ENCODE peak calls at places on chromosomes 7 and 10, in six cellular contexts. One of them, this sample, is unnamed.

GRCh38 chr10:74808501-74808900 is 17.9 kb upstream of the KAT6B start:
- DNase-seq in cardiac muscle cell: no peak
- DNase-seq in heart right ventricle: no peak
- DNase-seq in brain microvascular endothelial cell: no peak
- DNase-seq in heart left ventricle: no peak
- DNase-seq in fibroblast of lung: no peak
- DNase-seq in this sample: no peak

GRCh38 chr7:44375236-44375699 is 49.9 kb upstream of the CAMK2B start:
- DNase-seq in cardiac muscle cell: no peak
- DNase-seq in heart right ventricle: no peak
- DNase-seq in brain microvascular endothelial cell: no peak
- DNase-seq in heart left ventricle: no peak
- DNase-seq in fibroblast of lung: no peak
- DNase-seq in this sample: no peak

GRCh38 chr10:5830629-5831445 is 17.6 kb upstream of the GDI2 start:
- DNase-seq in cardiac muscle cell: no peak
- DNase-seq in heart right ventricle: no peak
- DNase-seq in brain microvascular endothelial cell: no peak
- DNase-seq in heart left ventricle: no peak
- DNase-seq in fibroblast of lung: no peak
- DNase-seq in this sample: no peak

GRCh38 chr7:39609462-39610149 is 13.8 kb upstream of the RALA start:
- DNase-seq in cardiac muscle cell: no peak
- DNase-seq in heart right ventricle: peak
- DNase-seq in brain microvascular endothelial cell: no peak
- DNase-seq in heart left ventricle: peak
- DNase-seq in fibroblast of lung: no peak
- DNase-seq in this sample: peak

GRCh38 chr7:1040790-1041189 is 3.6 kb upstream of the GPR146 start:
- DNase-seq in cardiac muscle cell: peak
- DNase-seq in heart right ventricle: no peak
- DNase-seq in brain microvascular endothelial cell: peak
- DNase-seq in heart left ventricle: no peak
- DNase-seq in fibroblast of lung: peak
- DNase-seq in this sample: no peak

GRCh38 chr10:11886851-11887250 is 63.7 kb downstream of the PROSER2 start:
- DNase-seq in cardiac muscle cell: no peak
- DNase-seq in heart right ventricle: no peak
- DNase-seq in brain microvascular endothelial cell: no peak
- DNase-seq in heart left ventricle: no peak
- DNase-seq in fibroblast of lung: no peak
- DNase-seq in this sample: no peak

GRCh38 chr7:132243463-132243862 is 332.8 kb downstream of the PLXNA4 start:
- DNase-seq in cardiac muscle cell: peak
- DNase-seq in heart right ventricle: no peak
- DNase-seq in brain microvascular endothelial cell: no peak
- DNase-seq in heart left ventricle: no peak
- DNase-seq in fibroblast of lung: peak
- DNase-seq in this sample: no peak

GRCh38 chr7:68043546-68043945 is 1046.9 kb downstream of the TYW1 start:
- DNase-seq in cardiac muscle cell: peak
- DNase-seq in heart right ventricle: no peak
- DNase-seq in brain microvascular endothelial cell: no peak
- DNase-seq in heart left ventricle: no peak
- DNase-seq in fibroblast of lung: no peak
- DNase-seq in this sample: no peak

GRCh38 chr7:158760936-158761335 is 56.3 kb upstream of the NCAPG2 start:
- DNase-seq in cardiac muscle cell: no peak
- DNase-seq in heart right ventricle: no peak
- DNase-seq in brain microvascular endothelial cell: no peak
- DNase-seq in heart left ventricle: no peak
- DNase-seq in fibroblast of lung: no peak
- DNase-seq in this sample: no peak

GRCh38 chr10:48274636-48275035 is at the start of gene FRMPD2:
- DNase-seq in cardiac muscle cell: no peak
- DNase-seq in heart right ventricle: no peak
- DNase-seq in brain microvascular endothelial cell: no peak
- DNase-seq in heart left ventricle: no peak
- DNase-seq in fibroblast of lung: no peak
- DNase-seq in this sample: peak

GRCh38 chr7:128402346-128402745 is 7.4 kb downstream of the IMPDH1 start:
- DNase-seq in cardiac muscle cell: no peak
- DNase-seq in heart right ventricle: no peak
- DNase-seq in brain microvascular endothelial cell: no peak
- DNase-seq in heart left ventricle: no peak
- DNase-seq in fibroblast of lung: no peak
- DNase-seq in this sample: no peak

GRCh38 chr7:139854803-139855497 is 25.9 kb downstream of the TBXAS1 start:
- DNase-seq in cardiac muscle cell: no peak
- DNase-seq in heart right ventricle: no peak
- DNase-seq in brain microvascular endothelial cell: no peak
- DNase-seq in heart left ventricle: no peak
- DNase-seq in fibroblast of lung: no peak
- DNase-seq in this sample: no peak

GRCh38 chr7:20217193-20217948 is at the start of gene MACC1:
- DNase-seq in cardiac muscle cell: no peak
- DNase-seq in heart right ventricle: no peak
- DNase-seq in brain microvascular endothelial cell: no peak
- DNase-seq in heart left ventricle: no peak
- DNase-seq in fibroblast of lung: no peak
- DNase-seq in this sample: no peak

GRCh38 chr7:20359397-20359963 is 28.8 kb downstream of the ITGB8 start:
- DNase-seq in cardiac muscle cell: peak
- DNase-seq in heart right ventricle: no peak
- DNase-seq in brain microvascular endothelial cell: no peak
- DNase-seq in heart left ventricle: no peak
- DNase-seq in fibroblast of lung: no peak
- DNase-seq in this sample: no peak

GRCh38 chr10:110239892-110240291 is 32.5 kb downstream of the MXI1 start:
- DNase-seq in cardiac muscle cell: peak
- DNase-seq in heart right ventricle: no peak
- DNase-seq in brain microvascular endothelial cell: no peak
- DNase-seq in heart left ventricle: no peak
- DNase-seq in fibroblast of lung: peak
- DNase-seq in this sample: no peak

GRCh38 chr7:112162161-112163020 is 43.8 kb downstream of the DOCK4 start:
- DNase-seq in cardiac muscle cell: peak
- DNase-seq in heart right ventricle: peak
- DNase-seq in brain microvascular endothelial cell: peak
- DNase-seq in heart left ventricle: peak
- DNase-seq in fibroblast of lung: peak
- DNase-seq in this sample: peak

GRCh38 chr7:29363636-29364425 is 169.3 kb downstream of the CHN2 start:
- DNase-seq in cardiac muscle cell: no peak
- DNase-seq in heart right ventricle: no peak
- DNase-seq in brain microvascular endothelial cell: no peak
- DNase-seq in heart left ventricle: no peak
- DNase-seq in fibroblast of lung: no peak
- DNase-seq in this sample: no peak

GRCh38 chr10:15439381-15439837 is 68.3 kb upstream of the FAM171A1 start:
- DNase-seq in cardiac muscle cell: peak
- DNase-seq in heart right ventricle: peak
- DNase-seq in brain microvascular endothelial cell: peak
- DNase-seq in heart left ventricle: peak
- DNase-seq in fibroblast of lung: peak
- DNase-seq in this sample: peak

GRCh38 chr7:106278695-106279094 is 6.1 kb downstream of the NAMPT start:
- DNase-seq in cardiac muscle cell: no peak
- DNase-seq in heart right ventricle: no peak
- DNase-seq in brain microvascular endothelial cell: no peak
- DNase-seq in heart left ventricle: no peak
- DNase-seq in fibroblast of lung: no peak
- DNase-seq in this sample: no peak

GRCh38 chr10:95655571-95656290 is 780 bp downstream of the ALDH18A1 start:
- DNase-seq in cardiac muscle cell: peak
- DNase-seq in heart right ventricle: no peak
- DNase-seq in brain microvascular endothelial cell: peak
- DNase-seq in heart left ventricle: no peak
- DNase-seq in fibroblast of lung: peak
- DNase-seq in this sample: no peak

GRCh38 chr10:32692174-32692573 is 246.2 kb downstream of the CCDC7 start:
- DNase-seq in cardiac muscle cell: peak
- DNase-seq in heart right ventricle: no peak
- DNase-seq in brain microvascular endothelial cell: peak
- DNase-seq in heart left ventricle: no peak
- DNase-seq in fibroblast of lung: peak
- DNase-seq in this sample: no peak

GRCh38 chr10:103967433-103968142 is 648 bp downstream of the SLK start:
- DNase-seq in cardiac muscle cell: peak
- DNase-seq in heart right ventricle: no peak
- DNase-seq in brain microvascular endothelial cell: no peak
- DNase-seq in heart left ventricle: no peak
- DNase-seq in fibroblast of lung: peak
- DNase-seq in this sample: peak

GRCh38 chr10:84685047-84685660 is 356.8 kb downstream of the CCSER2 start:
- DNase-seq in cardiac muscle cell: no peak
- DNase-seq in heart right ventricle: no peak
- DNase-seq in brain microvascular endothelial cell: no peak
- DNase-seq in heart left ventricle: no peak
- DNase-seq in fibroblast of lung: no peak
- DNase-seq in this sample: no peak

GRCh38 chr10:130621231-130621775 is 485.1 kb downstream of the GLRX3 start:
- DNase-seq in cardiac muscle cell: no peak
- DNase-seq in heart right ventricle: no peak
- DNase-seq in brain microvascular endothelial cell: no peak
- DNase-seq in heart left ventricle: no peak
- DNase-seq in fibroblast of lung: no peak
- DNase-seq in this sample: no peak

GRCh38 chr10:21757601-21757901 is 223.5 kb downstream of the MLLT10 start:
- DNase-seq in cardiac muscle cell: peak
- DNase-seq in heart right ventricle: no peak
- DNase-seq in brain microvascular endothelial cell: no peak
- DNase-seq in heart left ventricle: no peak
- DNase-seq in fibroblast of lung: peak
- DNase-seq in this sample: no peak

GRCh38 chr7:1512781-1513656 is 8.8 kb upstream of the INTS1 start:
- DNase-seq in cardiac muscle cell: peak
- DNase-seq in heart right ventricle: peak
- DNase-seq in brain microvascular endothelial cell: peak
- DNase-seq in heart left ventricle: peak
- DNase-seq in fibroblast of lung: peak
- DNase-seq in this sample: peak

GRCh38 chr7:155643804-155644177 is 670 bp upstream of the RBM33 start:
- DNase-seq in cardiac muscle cell: peak
- DNase-seq in heart right ventricle: no peak
- DNase-seq in brain microvascular endothelial cell: no peak
- DNase-seq in heart left ventricle: no peak
- DNase-seq in fibroblast of lung: no peak
- DNase-seq in this sample: no peak

GRCh38 chr10:132096223-132096622 is 30.5 kb downstream of the JAKMIP3 start:
- DNase-seq in cardiac muscle cell: peak
- DNase-seq in heart right ventricle: no peak
- DNase-seq in brain microvascular endothelial cell: peak
- DNase-seq in heart left ventricle: no peak
- DNase-seq in fibroblast of lung: no peak
- DNase-seq in this sample: no peak
- H3K27ac ChIP-seq in cardiac muscle cell: no peak
- H3K27ac ChIP-seq in heart right ventricle: no peak
- H3K27ac ChIP-seq in brain microvascular endothelial cell: no peak
- H3K27ac ChIP-seq in heart left ventricle: no peak
- H3K27ac ChIP-seq in fibroblast of lung: no peak
- H3K27ac ChIP-seq in this sample: no peak

GRCh38 chr7:150791746-150792452 is 8.3 kb downstream of the TMEM176B start:
- DNase-seq in cardiac muscle cell: no peak
- DNase-seq in heart right ventricle: no peak
- DNase-seq in brain microvascular endothelial cell: no peak
- DNase-seq in heart left ventricle: no peak
- DNase-seq in fibroblast of lung: no peak
- DNase-seq in this sample: no peak

GRCh38 chr7:150787321-150788281 is 12.6 kb downstream of the TMEM176B start:
- DNase-seq in cardiac muscle cell: peak
- DNase-seq in heart right ventricle: peak
- DNase-seq in brain microvascular endothelial cell: no peak
- DNase-seq in heart left ventricle: peak
- DNase-seq in fibroblast of lung: no peak
- DNase-seq in this sample: no peak

GRCh38 chr7:150791304-150791703 is 8.9 kb downstream of the TMEM176B start:
- DNase-seq in cardiac muscle cell: no peak
- DNase-seq in heart right ventricle: no peak
- DNase-seq in brain microvascular endothelial cell: no peak
- DNase-seq in heart left ventricle: no peak
- DNase-seq in fibroblast of lung: no peak
- DNase-seq in this sample: no peak

GRCh38 chr7:150790416-150791075 is 9.6 kb downstream of the TMEM176B start:
- DNase-seq in cardiac muscle cell: no peak
- DNase-seq in heart right ventricle: no peak
- DNase-seq in brain microvascular endothelial cell: no peak
- DNase-seq in heart left ventricle: no peak
- DNase-seq in fibroblast of lung: no peak
- DNase-seq in this sample: no peak

GRCh38 chr7:150788474-150789269 is 11.5 kb downstream of the TMEM176B start:
- DNase-seq in cardiac muscle cell: peak
- DNase-seq in heart right ventricle: peak
- DNase-seq in brain microvascular endothelial cell: no peak
- DNase-seq in heart left ventricle: peak
- DNase-seq in fibroblast of lung: no peak
- DNase-seq in this sample: peak
- H3K27ac ChIP-seq in cardiac muscle cell: peak
- H3K27ac ChIP-seq in heart right ventricle: peak
- H3K27ac ChIP-seq in brain microvascular endothelial cell: no peak
- H3K27ac ChIP-seq in heart left ventricle: peak
- H3K27ac ChIP-seq in fibroblast of lung: no peak
- H3K27ac ChIP-seq in this sample: peak

GRCh38 chr10:87957702-87958101 is 94.3 kb downstream of the PTEN start:
- DNase-seq in cardiac muscle cell: no peak
- DNase-seq in heart right ventricle: no peak
- DNase-seq in brain microvascular endothelial cell: no peak
- DNase-seq in heart left ventricle: no peak
- DNase-seq in fibroblast of lung: no peak
- DNase-seq in this sample: no peak
- H3K27ac ChIP-seq in cardiac muscle cell: no peak
- H3K27ac ChIP-seq in heart right ventricle: no peak
- H3K27ac ChIP-seq in brain microvascular endothelial cell: no peak
- H3K27ac ChIP-seq in heart left ventricle: no peak
- H3K27ac ChIP-seq in fibroblast of lung: no peak
- H3K27ac ChIP-seq in this sample: no peak

DNA sequence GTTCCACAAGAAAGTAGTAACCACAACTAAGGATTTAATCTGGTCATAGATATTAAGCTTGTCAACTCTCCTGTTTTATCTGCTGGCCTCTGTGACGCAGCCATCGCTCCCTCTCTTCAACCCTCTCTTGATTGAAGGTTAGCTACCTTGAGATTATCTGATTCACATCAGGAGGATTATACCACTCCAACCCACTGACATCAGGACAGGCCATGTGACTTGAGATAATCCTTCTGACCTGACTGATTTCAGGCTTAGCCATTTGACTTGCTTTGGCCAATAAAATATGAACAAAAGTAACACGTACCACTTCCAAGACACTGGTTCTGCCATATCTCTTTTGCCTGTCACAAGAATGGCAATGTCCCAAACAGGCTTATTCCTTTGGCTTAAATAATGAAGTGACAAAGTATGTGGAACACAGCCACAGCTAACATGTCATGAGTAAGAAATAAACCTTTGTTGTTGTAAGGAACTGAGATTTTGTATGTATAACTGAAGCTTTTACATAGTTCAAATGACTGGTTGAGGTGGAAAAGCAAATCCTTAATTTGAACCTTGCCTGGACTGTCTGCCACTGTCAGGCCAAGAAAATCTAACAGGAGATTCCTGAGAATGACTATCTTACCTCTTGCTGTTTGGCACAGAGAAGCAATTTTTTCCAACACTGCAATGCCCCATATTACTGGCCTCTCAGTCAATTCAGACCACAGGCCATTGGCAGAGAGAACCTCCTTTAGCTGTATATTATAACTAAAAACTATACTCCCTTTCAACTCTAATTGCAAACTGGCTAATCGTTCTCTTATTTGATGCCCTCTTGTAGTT is 13.9 kb downstream of the ZNF438 start:
- DNase-seq in cardiac muscle cell: no peak
- DNase-seq in heart right ventricle: no peak
- DNase-seq in brain microvascular endothelial cell: no peak
- DNase-seq in heart left ventricle: no peak
- DNase-seq in fibroblast of lung: no peak
- DNase-seq in this sample: no peak
- H3K27ac ChIP-seq in cardiac muscle cell: no peak
- H3K27ac ChIP-seq in heart right ventricle: peak
- H3K27ac ChIP-seq in brain microvascular endothelial cell: no peak
- H3K27ac ChIP-seq in heart left ventricle: peak
- H3K27ac ChIP-seq in fibroblast of lung: no peak
- H3K27ac ChIP-seq in this sample: peak

This sample was measured in right cardiac atrium.